ENCODE peak calls at places on chromosome 11, in six cellular contexts. W is DMS153, A is T-cell, D is colonic mucosa, M is Calu3, Y is germinal center. X is an unnamed sample.

GRCh38 chr11:67119577-67120391 is 721 bp downstream of the KDM2A start:
- DNase-seq in W (no peak), A (no peak), D (peak; percentile 61), M (peak; percentile 43), Y (peak; percentile 48), X (peak; percentile 18)

GRCh38 chr11:69142894-69143293 is 12.8 kb upstream of the SMIM38 start:
- DNase-seq in W (no peak), A (no peak), D (no peak), M (no peak), Y (no peak), X (no peak)

GRCh38 chr11:41334007-41334933 is 125.2 kb downstream of the LRRC4C start:
- DNase-seq in W (no peak), A (no peak), D (no peak), M (no peak), Y (no peak), X (no peak)

GRCh38 chr11:70016666-70017347 is 61.3 kb upstream of the ANO1 start:
- DNase-seq in W (no peak), A (no peak), D (no peak), M (peak; percentile 49), Y (no peak), X (no peak)

GRCh38 chr11:69211540-69212120 is 55.9 kb downstream of the SMIM38 start:
- DNase-seq in W (no peak), A (no peak), D (no peak), M (no peak), Y (no peak), X (no peak)

GRCh38 chr11:35145249-35145648 is 6.3 kb downstream of the CD44 start:
- DNase-seq in W (no peak), A (no peak), D (no peak), M (peak; percentile 61), Y (no peak), X (no peak)

GRCh38 chr11:16382638-16383380 is 26.5 kb upstream of the SOX6 start:
- DNase-seq in W (no peak), A (no peak), D (no peak), M (no peak), Y (no peak), X (no peak)

GRCh38 chr11:117440258-117440657 is 112.6 kb downstream of the CEP164 start:
- DNase-seq in W (no peak), A (no peak), D (no peak), M (no peak), Y (no peak), X (no peak)

GRCh38 chr11:90204832-90205646 is 17.8 kb downstream of the CHORDC1 start:
- DNase-seq in W (peak; percentile 10), A (no peak), D (no peak), M (no peak), Y (peak; percentile 36), X (peak; percentile 58)

GRCh38 chr11:66967670-66968425 is 7.3 kb upstream of the C11orf86 start:
- DNase-seq in W (no peak), A (no peak), D (peak; percentile 35), M (no peak), Y (no peak), X (no peak)

GRCh38 chr11:125069796-125070195 is 6.7 kb downstream of the SLC37A2 start:
- DNase-seq in W (no peak), A (no peak), D (no peak), M (no peak), Y (no peak), X (no peak)

GRCh38 chr11:70738661-70739060 is 340.3 kb downstream of the CTTN start:
- DNase-seq in W (no peak), A (no peak), D (no peak), M (no peak), Y (no peak), X (no peak)

GRCh38 chr11:68810164-68810563 is 31.6 kb downstream of the CPT1A start:
- DNase-seq in W (no peak), A (no peak), D (peak; percentile 82), M (no peak), Y (no peak), X (no peak)

GRCh38 chr11:2537896-2538855 is 93.4 kb downstream of the KCNQ1 start:
- DNase-seq in W (no peak), A (no peak), D (no peak), M (no peak), Y (no peak), X (no peak)

GRCh38 chr11:14029415-14029814 is 66.9 kb downstream of the SPON1 start:
- DNase-seq in W (peak; percentile 21), A (no peak), D (peak; percentile 56), M (no peak), Y (no peak), X (no peak)

GRCh38 chr11:124961972-124962609 is 8.1 kb downstream of the CCDC15 start:
- DNase-seq in W (peak; percentile 18), A (no peak), D (peak; percentile 23), M (peak; percentile 11), Y (peak; percentile 55), X (peak; percentile 67)

GRCh38 chr11:76700177-76701100 is 29.9 kb upstream of the LRRC32 start:
- DNase-seq in W (no peak), A (no peak), D (no peak), M (no peak), Y (no peak), X (no peak)

GRCh38 chr11:117020873-117021564 is 77.2 kb downstream of the SIK3 start:
- DNase-seq in W (no peak), A (no peak), D (peak; percentile 25), M (no peak), Y (no peak), X (no peak)

GRCh38 chr11:111162306-111162705 is 83.2 kb upstream of the POU2AF2 start:
- DNase-seq in W (no peak), A (no peak), D (no peak), M (no peak), Y (no peak), X (no peak)

GRCh38 chr11:110728883-110729282 is 16.6 kb upstream of the ARHGAP20 start:
- DNase-seq in W (no peak), A (no peak), D (no peak), M (no peak), Y (no peak), X (no peak)

GRCh38 chr11:122882809-122883681 is 486 bp downstream of the JHY start:
- DNase-seq in W (peak; percentile 33), A (peak; percentile 28), D (peak; percentile 54), M (peak; percentile 61), Y (peak; percentile 19), X (peak; percentile 71)

GRCh38 chr11:108494182-108494581 is 4.0 kb downstream of the POGLUT3 start:
- DNase-seq in W (no peak), A (no peak), D (no peak), M (no peak), Y (no peak), X (peak; percentile 43)

GRCh38 chr11:81303265-81303664 is 1430.4 kb downstream of the FAM181B start:
- DNase-seq in W (no peak), A (no peak), D (no peak), M (no peak), Y (no peak), X (no peak)

GRCh38 chr11:122120096-122120495 is 4.1 kb upstream of the BLID start:
- DNase-seq in W (no peak), A (no peak), D (no peak), M (no peak), Y (no peak), X (no peak)

GRCh38 chr11:130873766-130874165 is 42.5 kb downstream of the SNX19 start:
- DNase-seq in W (no peak), A (no peak), D (no peak), M (no peak), Y (no peak), X (no peak)

GRCh38 chr11:126561327-126561893 is 205.9 kb downstream of the ST3GAL4 start:
- DNase-seq in W (peak; percentile 12), A (no peak), D (peak; percentile 21), M (peak; percentile 32), Y (no peak), X (no peak)